ENCODE peak calls at places on chromosomes 11 and 22, in six cellular contexts. N is gastrocnemius medialis; U is activated T-cell treated with anti-CD3 and anti-CD28 coated beads for 1 hour; B is activated CD4-positive, alpha-beta memory T cell treated with anti-CD3 and anti-CD28 coated beads for 36 hours; I is H1; C is amniotic stem cell. O is an unnamed sample.

GRCh38 chr22:38125731-38126344 is 15.4 kb upstream of the BAIAP2L2 start:
- DNase-seq in B (no peak), C (no peak), N (no peak), U (no peak), I (no peak), O (no peak)

GRCh38 chr11:73184953-73185671 is 33.0 kb upstream of the P2RY2 start:
- DNase-seq in U (peak), B (peak), N (peak), C (peak), I (peak), O (peak)

GRCh38 chr11:22725079-22725478 is 58.7 kb downstream of the GAS2 start:
- DNase-seq in B (no peak), C (no peak), N (no peak), I (no peak), U (no peak), O (no peak)

GRCh38 chr11:62896049-62896448 is 15.4 kb downstream of the SLC3A2 start:
- DNase-seq in B (no peak), N (no peak), U (no peak), I (no peak), C (no peak), O (no peak)

GRCh38 chr11:69481393-69481844 is at the start of gene LINC01488:
- DNase-seq in N (no peak), I (no peak), U (no peak), C (no peak), B (no peak), O (no peak)

GRCh38 chr11:10818594-10818993 is 9.9 kb upstream of the EIF4G2 start:
- DNase-seq in N (no peak), B (no peak), C (peak), U (no peak), I (no peak), O (no peak)

GRCh38 chr11:12449961-12450715 is 72.8 kb downstream of the PARVA start:
- DNase-seq in N (no peak), U (no peak), C (no peak), I (no peak), B (no peak), O (no peak)

GRCh38 chr11:9606799-9607510 is 33.5 kb downstream of the WEE1 start:
- DNase-seq in B (no peak), N (no peak), I (peak), U (no peak), C (no peak), O (peak)

GRCh38 chr11:7252683-7253213 is 1.0 kb downstream of the SYT9 start:
- DNase-seq in I (peak), C (no peak), U (no peak), N (no peak), B (no peak), O (no peak)

GRCh38 chr11:121366970-121367369 is 74.4 kb downstream of the SC5D start:
- DNase-seq in C (no peak), B (no peak), U (no peak), N (no peak), I (no peak), O (no peak)

GRCh38 chr11:129278586-129279319 is 86.6 kb upstream of the ARHGAP32 start:
- DNase-seq in C (no peak), B (peak), I (no peak), U (peak), N (no peak), O (peak)

GRCh38 chr11:75270896-75271415 is 30.4 kb downstream of the TPBGL start:
- DNase-seq in C (no peak), B (no peak), U (no peak), N (no peak), I (no peak), O (no peak)

GRCh38 chr11:61392991-61393595 is 706 bp downstream of the TMEM216 start:
- DNase-seq in N (no peak), B (peak), U (peak), I (no peak), C (no peak), O (peak)

GRCh38 chr11:63868399-63869064 is 29.6 kb downstream of the MARK2 start:
- DNase-seq in I (no peak), C (no peak), N (no peak), B (no peak), U (no peak), O (no peak)

GRCh38 chr22:38572065-38572464 is 2.1 kb upstream of the DMC1 start:
- DNase-seq in C (peak), N (peak), U (peak), I (peak), B (peak), O (no peak)

GRCh38 chr11:81080476-81080875 is 1639.6 kb upstream of the TENM4 start:
- DNase-seq in N (no peak), C (no peak), I (no peak), U (no peak), B (no peak), O (no peak)

GRCh38 chr11:2379471-2380174 is 2.5 kb downstream of the CD81 start:
- DNase-seq in B (no peak), I (no peak), U (no peak), N (no peak), C (no peak), O (no peak)

GRCh38 chr11:66112640-66113098 is 42.6 kb downstream of the PACS1 start:
- DNase-seq in I (no peak), N (no peak), B (no peak), U (no peak), C (peak), O (no peak)

GRCh38 chr11:126840201-126840886 is 160.2 kb downstream of the KIRREL3 start:
- DNase-seq in C (peak), U (no peak), B (no peak), N (no peak), I (no peak), O (no peak)

GRCh38 chr22:47631571-47632102 is 869.2 kb downstream of the TBC1D22A start:
- DNase-seq in U (no peak), N (no peak), C (no peak), B (no peak), I (no peak), O (no peak)

GRCh38 chr11:119741369-119742262 is 12.6 kb upstream of the NECTIN1 start:
- DNase-seq in U (peak), I (peak), C (no peak), N (no peak), B (peak), O (peak)

GRCh38 chr11:64123102-64123434 is 42.8 kb downstream of the MACROD1 start:
- DNase-seq in I (no peak), C (no peak), N (peak), B (no peak), U (no peak), O (no peak)

GRCh38 chr11:76233196-76233921 is 27.1 kb upstream of the WNT11 start:
- DNase-seq in U (no peak), I (no peak), N (no peak), C (no peak), B (no peak), O (peak)

GRCh38 chr11:83364500-83365059 is 78.4 kb upstream of the CCDC90B start:
- DNase-seq in B (no peak), U (no peak), N (no peak), C (no peak), I (no peak), O (no peak)

GRCh38 chr11:8717876-8718753 is 35.5 kb downstream of the RPL27A start:
- DNase-seq in U (no peak), I (no peak), N (peak), B (no peak), C (peak), O (peak)